ENCODE peak calls at places on chromosome 12, in five cellular contexts. L is A549, R is lower lobe of right lung, H is mammary epithelial cell, K is heart left ventricle. E is an unnamed sample.

GRCh38 chr12:132178801-132179401 is 34.6 kb downstream of the NOC4L start:
- DNase-seq in L (no peak), R (no peak), H (no peak), K (peak; percentile 10), E (peak; percentile 56)

GRCh38 chr12:62720661-62721330 is 214.2 kb downstream of the PPM1H start:
- DNase-seq in L (no peak), R (no peak), H (no peak), K (peak; percentile 49), E (no peak)

GRCh38 chr12:114395755-114396152 is 10.2 kb downstream of the TBX5 start:
- DNase-seq in L (no peak), R (no peak), H (no peak), K (no peak), E (no peak)

GRCh38 chr12:57340104-57340503 is 89.1 kb upstream of the STAC3 start:
- DNase-seq in L (peak; percentile 41), R (peak; percentile 60), H (no peak), K (peak; percentile 82), E (no peak)

GRCh38 chr12:132866251-132866828 is 21.1 kb downstream of the CHFR start:
- DNase-seq in L (no peak), R (no peak), H (peak; percentile 68), K (no peak), E (no peak)

GRCh38 chr12:570949-571794 is 92.1 kb downstream of the NINJ2 start:
- DNase-seq in L (peak; percentile 97), R (peak; percentile 60), H (peak; percentile 84), K (peak; percentile 90), E (no peak)

GRCh38 chr12:124049451-124050094 is 76.6 kb downstream of the ZNF664 start:
- DNase-seq in L (no peak), R (no peak), H (no peak), K (no peak), E (peak; percentile 7)

GRCh38 chr12:39071611-39072010 is 166.2 kb upstream of the CPNE8 start:
- DNase-seq in L (no peak), R (no peak), H (no peak), K (no peak), E (no peak)

GRCh38 chr12:95218852-95219171 is 1.2 kb downstream of the VEZT start:
- DNase-seq in L (peak; percentile 31), R (no peak), H (peak; percentile 57), K (no peak), E (no peak)

GRCh38 chr12:54452628-54453027 is 20.8 kb downstream of the GTSF1 start:
- DNase-seq in L (no peak), R (no peak), H (no peak), K (no peak), E (no peak)

GRCh38 chr12:89225808-89226368 is 126.4 kb downstream of the DUSP6 start:
- DNase-seq in L (no peak), R (no peak), H (peak; percentile 99), K (peak; percentile 38), E (peak; percentile 91)

GRCh38 chr12:132389066-132389465 is 59.7 kb upstream of the GALNT9 start:
- DNase-seq in L (no peak), R (no peak), H (no peak), K (peak; percentile 7), E (no peak)

GRCh38 chr12:121898287-121898686 is 9.7 kb downstream of the PSMD9 start:
- DNase-seq in L (no peak), R (no peak), H (no peak), K (no peak), E (no peak)

GRCh38 chr12:121892673-121893561 is 4.3 kb downstream of the PSMD9 start:
- DNase-seq in L (no peak), R (no peak), H (no peak), K (no peak), E (no peak)

GRCh38 chr12:121893901-121894540 is 5.4 kb downstream of the PSMD9 start:
- DNase-seq in L (peak; percentile 65), R (no peak), H (peak; percentile 81), K (no peak), E (peak; percentile 65)

GRCh38 chr12:121889267-121889624 is 656 bp downstream of the PSMD9 start:
- DNase-seq in L (no peak), R (no peak), H (no peak), K (no peak), E (no peak)

DNA sequence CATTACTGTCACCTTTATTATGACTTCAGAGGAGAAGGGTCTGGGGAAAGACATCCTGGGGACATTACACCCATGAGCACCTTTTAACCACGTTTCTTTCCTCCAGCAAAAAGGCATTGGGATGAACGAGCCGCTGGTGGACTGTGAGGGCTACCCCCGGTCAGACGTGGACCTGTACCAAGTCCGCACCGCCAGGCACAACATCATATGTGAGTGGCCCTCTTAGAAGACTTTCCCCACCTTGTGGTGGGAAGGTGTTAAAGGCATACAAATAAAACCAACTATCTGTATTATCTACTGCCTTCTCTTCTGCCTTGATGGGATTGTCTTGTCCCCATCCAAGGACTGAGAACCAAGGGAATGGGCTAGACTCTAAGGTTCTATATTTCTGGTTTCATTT is 6.0 kb downstream of the PSMD9 start:
- DNase-seq in L (peak; percentile 49), R (no peak), H (no peak), K (no peak), E (no peak)
- TF ChIP-seq CTCF in L (peak; percentile 37), R (no peak), H (peak; percentile 19), K (no peak), E (peak; percentile 29)

DNA sequence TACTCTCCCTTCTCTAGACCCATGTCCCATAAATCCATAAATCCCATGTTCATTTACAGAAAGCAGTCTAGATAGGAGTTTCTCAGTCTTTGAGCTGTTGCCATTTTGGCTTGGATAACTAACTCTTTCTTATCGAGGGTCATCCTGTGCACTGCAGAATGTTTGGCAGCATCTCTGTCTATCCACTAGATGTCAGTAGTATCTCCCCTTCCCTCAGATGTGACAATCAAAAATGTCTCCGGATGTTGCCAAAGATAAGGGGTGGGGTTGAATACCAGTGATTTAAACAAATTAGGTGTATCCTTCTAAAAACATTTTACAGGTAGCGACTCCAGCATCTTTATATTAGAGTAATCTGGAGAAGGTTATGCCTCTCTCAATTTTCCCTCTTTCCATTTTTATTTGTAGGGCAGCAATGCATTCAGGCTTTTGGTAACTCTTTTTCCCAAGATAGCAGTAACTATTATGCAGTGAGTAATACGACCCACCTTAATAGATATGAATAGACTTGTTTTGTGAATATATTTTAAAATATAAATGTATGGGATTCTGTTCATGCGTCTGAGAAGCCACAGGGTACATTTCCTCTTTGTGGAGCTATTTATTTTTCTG is 100.7 kb downstream of the LRRK2 start:
- DNase-seq in L (peak; percentile 63), R (no peak), H (peak; percentile 28), K (no peak), E (peak; percentile 30)
- TF ChIP-seq CTCF in L (peak; percentile 64), R (peak; percentile 45), H (peak; percentile 86), K (peak; percentile 34), E (peak; percentile 82)

DNA sequence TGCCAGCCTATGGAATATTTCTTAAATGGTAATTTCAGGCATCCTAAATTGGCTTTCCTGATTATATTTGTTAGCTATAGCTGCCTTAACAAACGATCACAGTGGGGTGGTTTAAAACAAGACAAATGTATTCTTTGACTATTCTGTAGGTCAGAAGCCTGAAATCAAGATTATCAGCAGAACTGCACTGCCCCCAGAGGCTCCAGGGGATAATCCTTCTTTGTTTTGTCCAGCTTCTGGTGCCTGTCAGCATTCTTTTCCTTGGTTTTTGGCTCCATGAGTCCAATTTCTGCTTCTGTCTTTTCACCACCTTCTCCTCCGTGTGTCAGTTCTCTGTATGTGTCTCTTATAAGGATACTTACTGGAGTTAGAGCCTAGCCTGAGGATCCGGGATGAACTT is 1282.2 kb upstream of the USP15 start:
- DNase-seq in L (no peak), R (no peak), H (peak; percentile 7), K (no peak), E (no peak)
- TF ChIP-seq CTCF in L (no peak), R (no peak), H (peak; percentile 31), K (no peak), E (peak; percentile 13)

GRCh38 chr12:83945871-83946270 is 966.7 kb downstream of the SLC6A15 start:
- DNase-seq in L (peak; percentile 4), R (no peak), H (peak; percentile 48), K (no peak), E (peak; percentile 6)
- TF ChIP-seq CTCF in L (no peak), R (no peak), H (no peak), K (no peak), E (no peak)

GRCh38 chr12:3204716-3205617 is 127.8 kb downstream of the TSPAN9 start:
- DNase-seq in L (no peak), R (no peak), H (no peak), K (no peak), E (no peak)

GRCh38 chr12:3207174-3207573 is 130.0 kb downstream of the TSPAN9 start:
- DNase-seq in L (no peak), R (no peak), H (no peak), K (no peak), E (no peak)

GRCh38 chr12:3205742-3206519 is 128.8 kb downstream of the TSPAN9 start:
- DNase-seq in L (no peak), R (no peak), H (no peak), K (no peak), E (peak; percentile 30)

GRCh38 chr12:3206536-3207072 is 129.4 kb downstream of the TSPAN9 start:
- DNase-seq in L (no peak), R (no peak), H (no peak), K (no peak), E (no peak)

GRCh38 chr12:3207858-3208257 is 130.7 kb downstream of the TSPAN9 start:
- DNase-seq in L (no peak), R (no peak), H (no peak), K (no peak), E (no peak)
- TF ChIP-seq CTCF in L (no peak), R (no peak), H (peak; percentile 20), K (no peak), E (no peak)

E was measured in LNCaP clone FGC.